ENCODE peak calls at places on chromosomes 3 and 15, in eight cellular contexts. C is endothelial cell, R is body of pancreas, F is lower lobe of right lung, U is HepG2, W is IMR-90, T is esophagus muscularis mucosa, Y is colonic mucosa. M is an unnamed sample.

GRCh38 chr3:55622733-55623132 is 135.6 kb upstream of the WNT5A start:
- DNase-seq in R (no peak), F (no peak), C (no peak), T (no peak), U (no peak), W (peak; percentile 50), Y (no peak), M (no peak)

GRCh38 chr3:103055021-103055420 is 620.2 kb downstream of the ZPLD1 start:
- DNase-seq in T (no peak), Y (no peak), R (no peak), F (no peak), W (no peak), U (no peak), C (no peak), M (no peak)

GRCh38 chr3:108914774-108915641 is 38.7 kb downstream of the GUCA1C start:
- DNase-seq in C (peak; percentile 51), R (peak; percentile 68), Y (peak; percentile 48), T (no peak), U (peak; percentile 61), F (no peak), W (peak; percentile 63), M (peak; percentile 74)

GRCh38 chr3:73954506-73954905 is 329.8 kb upstream of the PDZRN3 start:
- DNase-seq in Y (no peak), T (no peak), C (no peak), W (no peak), R (no peak), F (no peak), U (no peak), M (no peak)

GRCh38 chr3:177329854-177330253 is 132.6 kb upstream of the TBL1XR1 start:
- DNase-seq in F (no peak), Y (no peak), C (no peak), T (no peak), W (no peak), U (no peak), R (peak; percentile 20), M (no peak)

GRCh38 chr15:40345225-40345866 is 4.6 kb upstream of the CCDC9B start:
- DNase-seq in T (no peak), C (no peak), F (peak; percentile 35), U (no peak), Y (no peak), W (no peak), R (no peak), M (no peak)

GRCh38 chr3:77889616-77890015 is 849.7 kb downstream of the ROBO2 start:
- DNase-seq in W (no peak), Y (no peak), R (no peak), T (no peak), F (no peak), C (no peak), U (no peak), M (no peak)

GRCh38 chr3:177057768-177058167 is 139.5 kb downstream of the TBL1XR1 start:
- DNase-seq in Y (no peak), C (no peak), U (no peak), W (peak; percentile 24), R (no peak), F (no peak), T (no peak), M (no peak)

GRCh38 chr3:128051459-128051836 is 789 bp upstream of the SEC61A1 start:
- DNase-seq in Y (no peak), U (no peak), R (no peak), F (no peak), C (no peak), W (no peak), T (peak; percentile 66), M (peak; percentile 32)

GRCh38 chr15:31468911-31469800 is 142.5 kb downstream of the KLF13 start:
- DNase-seq in U (no peak), F (no peak), C (no peak), W (no peak), T (peak; percentile 84), Y (no peak), R (no peak), M (no peak)

DNA sequence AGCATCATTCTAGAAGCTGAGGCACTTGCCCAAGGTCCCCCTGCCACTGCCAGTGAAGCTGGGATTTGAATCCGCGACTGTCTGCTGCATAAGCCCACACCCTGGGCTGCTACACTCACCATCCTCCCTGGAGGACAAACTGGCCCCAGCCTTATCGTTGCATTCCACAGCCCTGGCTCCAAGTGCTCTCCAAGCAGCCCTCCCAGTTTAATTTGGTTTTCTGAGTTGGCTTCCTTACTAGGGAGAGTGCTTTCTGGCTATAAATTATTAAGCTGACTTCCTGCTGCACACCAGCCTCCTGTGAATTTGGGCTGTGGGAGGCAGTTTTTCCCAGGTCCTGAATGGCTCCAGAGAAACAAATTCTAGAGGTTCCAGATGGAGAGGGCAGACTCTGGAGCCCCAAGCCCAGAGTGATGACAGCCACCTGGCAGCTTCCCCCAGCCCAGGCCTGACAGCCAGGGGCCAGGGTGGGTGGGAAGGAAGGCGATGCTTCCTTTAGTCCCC is 69.8 kb downstream of the SEMA5B start:
- DNase-seq in R (peak; percentile 16), U (no peak), F (no peak), W (no peak), T (no peak), C (no peak), Y (no peak), M (peak; percentile 71)
- TF ChIP-seq CTCF in R (no peak), U (no peak), F (no peak), W (no peak), T (no peak), C (no peak), Y (no peak), M (no peak)

DNA sequence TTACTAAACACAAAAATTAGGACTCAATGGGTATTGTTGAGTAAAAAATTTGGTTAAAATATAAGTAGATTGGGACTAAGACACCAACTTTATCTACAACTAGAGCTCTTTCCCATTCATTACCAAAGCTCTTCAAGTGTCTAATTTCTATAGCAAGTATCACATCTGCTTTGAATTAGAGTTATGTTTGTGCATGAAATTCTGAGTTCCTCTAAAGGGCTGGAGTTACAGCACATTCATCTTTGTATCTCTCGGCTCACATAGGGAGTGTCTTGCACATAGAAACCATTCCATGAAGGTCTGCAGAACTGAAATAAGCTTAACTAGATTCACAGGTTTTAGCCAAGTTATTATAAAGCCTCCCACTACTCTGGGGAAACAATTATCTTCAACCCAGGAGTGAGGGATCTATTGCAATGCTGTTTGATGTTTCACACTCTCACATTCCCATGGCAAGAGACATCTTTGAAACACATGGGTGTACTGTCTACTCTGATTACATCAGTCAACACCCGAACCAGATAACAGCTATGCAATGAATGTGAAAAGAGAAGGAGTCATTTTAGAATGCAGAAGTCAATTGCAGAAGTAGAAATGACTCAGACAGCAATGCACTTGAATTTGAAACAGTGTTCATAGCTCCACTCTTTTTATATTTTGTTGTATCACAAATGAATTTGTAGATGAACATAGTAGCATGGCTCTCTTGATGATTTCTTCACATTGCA is 93.1 kb upstream of the KBTBD8 start:
- DNase-seq in C (no peak), T (no peak), U (peak; percentile 12), R (no peak), Y (no peak), F (no peak), W (peak; percentile 1), M (no peak)
- TF ChIP-seq CTCF in C (no peak), T (no peak), U (no peak), R (no peak), Y (no peak), F (no peak), W (no peak), M (no peak)

DNA sequence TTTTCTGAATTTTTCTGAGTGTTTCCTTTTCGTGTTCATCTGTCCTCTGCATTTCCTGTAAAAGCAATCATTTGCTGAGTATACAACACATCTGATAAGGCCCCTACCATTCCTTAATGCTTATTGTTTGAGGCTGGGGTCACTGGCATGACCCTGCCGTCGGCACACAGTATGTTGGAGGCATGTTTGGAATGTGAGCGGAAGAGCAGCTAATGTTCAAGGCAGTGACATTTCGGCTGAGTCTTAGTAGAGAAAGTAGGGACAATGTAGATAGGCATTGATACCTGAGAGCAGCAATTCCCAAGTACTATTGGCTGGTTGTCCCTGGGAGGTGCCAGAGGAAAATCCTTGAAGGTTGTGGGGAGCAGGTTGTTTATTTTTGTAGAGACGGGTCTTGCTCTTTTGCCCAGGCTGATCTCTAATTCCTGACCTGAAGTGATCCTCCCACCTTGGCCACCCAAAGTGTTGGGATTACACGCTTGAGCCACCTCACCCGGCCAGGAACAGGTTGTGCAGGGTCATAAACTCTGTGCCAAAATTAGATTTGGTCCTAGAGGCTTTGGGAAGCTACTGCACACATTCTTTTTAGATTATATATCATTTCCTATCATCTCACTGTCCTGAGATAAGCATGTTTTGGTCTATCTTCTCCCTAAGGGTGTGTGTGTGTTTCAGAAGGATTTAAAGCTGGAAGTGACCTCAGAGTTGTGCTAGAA is 13.5 kb downstream of the PTPN23 start:
- DNase-seq in Y (no peak), C (no peak), F (no peak), U (peak; percentile 85), T (no peak), R (no peak), W (peak; percentile 56), M (peak; percentile 54)
- TF ChIP-seq CTCF in Y (no peak), C (no peak), F (no peak), U (no peak), T (no peak), R (no peak), W (peak; percentile 17), M (no peak)

DNA sequence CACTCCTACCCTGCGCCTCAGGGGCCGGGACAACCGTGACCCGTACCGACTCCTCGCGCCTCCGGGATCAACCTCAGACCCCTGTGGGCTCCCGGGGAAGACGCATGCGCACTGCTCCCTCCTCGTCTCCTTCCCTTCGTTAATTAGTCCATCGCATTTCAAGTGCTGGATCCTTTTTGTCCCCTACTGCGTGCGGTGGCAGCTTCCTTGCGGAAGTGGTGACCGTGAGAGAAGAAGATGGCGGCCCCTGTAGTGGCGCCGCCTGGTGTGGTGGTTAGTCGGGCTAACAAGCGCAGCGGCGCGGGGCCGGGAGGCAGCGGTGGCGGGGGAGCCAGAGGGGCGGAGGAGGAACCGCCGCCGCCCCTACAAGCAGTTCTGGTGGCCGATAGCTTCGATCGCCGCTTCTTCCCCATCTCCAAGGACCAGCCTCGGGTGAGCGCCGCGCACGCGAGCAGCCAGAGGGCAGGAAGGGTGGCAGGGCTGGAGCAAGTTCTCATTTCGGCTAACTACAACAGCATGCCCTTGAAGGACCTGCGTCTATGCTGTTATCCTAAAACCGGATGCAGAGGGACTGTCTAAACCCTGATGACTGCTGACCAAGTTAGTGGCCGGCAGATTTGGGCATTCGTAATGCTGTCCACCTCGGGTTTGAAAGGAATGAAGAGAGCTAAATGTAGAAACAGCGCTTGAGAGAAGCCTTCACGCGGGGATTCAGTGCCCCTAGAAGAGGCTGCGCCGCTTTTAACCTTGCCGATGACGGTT is at the start of gene EIF2B5:
- DNase-seq in F (peak; percentile 93), T (peak; percentile 97), W (peak; percentile 91), U (peak; percentile 95), C (peak; percentile 84), R (peak; percentile 95), Y (peak; percentile 97), M (peak; percentile 94)
- TF ChIP-seq CTCF in F (peak; percentile 35), T (peak; percentile 38), W (peak; percentile 47), U (peak; percentile 73), C (no peak), R (peak; percentile 10), Y (no peak), M (peak; percentile 51)

M was measured in cardiac muscle cell.